ENCODE peak calls at places on chromosomes 11 and 22, in eight cellular contexts. One of them, this sample, is unnamed.

GRCh38 chr11:75474240-75474639 is 41.2 kb upstream of the KLHL35 start:
- DNase-seq in breast epithelium: no peak
- DNase-seq in stomach: no peak
- DNase-seq in H1: no peak
- DNase-seq in A549: no peak
- DNase-seq in lower leg skin: no peak
- DNase-seq in ovary: no peak
- DNase-seq in uterus: no peak
- DNase-seq in this sample: no peak

GRCh38 chr11:95494856-95495255 is 263.9 kb upstream of the SESN3 start:
- DNase-seq in breast epithelium: no peak
- DNase-seq in ovary: no peak
- DNase-seq in A549: no peak
- DNase-seq in stomach: no peak
- DNase-seq in H1: no peak
- DNase-seq in uterus: no peak
- DNase-seq in lower leg skin: no peak
- DNase-seq in this sample: no peak

GRCh38 chr11:72774499-72774898 is 19.3 kb downstream of the STARD10 start:
- DNase-seq in lower leg skin: no peak
- DNase-seq in H1: no peak
- DNase-seq in ovary: no peak
- DNase-seq in breast epithelium: no peak
- DNase-seq in A549: no peak
- DNase-seq in uterus: no peak
- DNase-seq in stomach: no peak
- DNase-seq in this sample: no peak

GRCh38 chr22:20406686-20407408 is 12.9 kb downstream of the ZNF74 start:
- DNase-seq in stomach: no peak
- DNase-seq in H1: no peak
- DNase-seq in ovary: no peak
- DNase-seq in uterus: no peak
- DNase-seq in breast epithelium: no peak
- DNase-seq in A549: no peak
- DNase-seq in lower leg skin: no peak
- DNase-seq in this sample: no peak

GRCh38 chr11:134480129-134480652 is 68.1 kb upstream of the B3GAT1 start:
- DNase-seq in A549: no peak
- DNase-seq in H1: no peak
- DNase-seq in ovary: no peak
- DNase-seq in uterus: no peak
- DNase-seq in lower leg skin: no peak
- DNase-seq in breast epithelium: no peak
- DNase-seq in stomach: no peak
- DNase-seq in this sample: no peak

GRCh38 chr22:40281717-40282116 is 64.6 kb upstream of the ADSL start:
- DNase-seq in A549: no peak
- DNase-seq in H1: no peak
- DNase-seq in uterus: no peak
- DNase-seq in lower leg skin: peak
- DNase-seq in breast epithelium: peak
- DNase-seq in stomach: no peak
- DNase-seq in ovary: no peak
- DNase-seq in this sample: no peak

GRCh38 chr11:70445091-70445490 is 46.8 kb downstream of the CTTN start:
- DNase-seq in breast epithelium: no peak
- DNase-seq in A549: no peak
- DNase-seq in H1: no peak
- DNase-seq in stomach: no peak
- DNase-seq in ovary: no peak
- DNase-seq in lower leg skin: no peak
- DNase-seq in uterus: no peak
- DNase-seq in this sample: no peak

GRCh38 chr22:30609260-30610185 is 2.5 kb downstream of the TCN2 start:
- DNase-seq in breast epithelium: no peak
- DNase-seq in lower leg skin: peak
- DNase-seq in uterus: peak
- DNase-seq in stomach: peak
- DNase-seq in ovary: peak
- DNase-seq in H1: no peak
- DNase-seq in A549: peak
- DNase-seq in this sample: peak

GRCh38 chr11:33635161-33635560 is 65.5 kb downstream of the C11orf91 start:
- DNase-seq in H1: no peak
- DNase-seq in stomach: no peak
- DNase-seq in A549: no peak
- DNase-seq in uterus: peak
- DNase-seq in breast epithelium: no peak
- DNase-seq in ovary: peak
- DNase-seq in lower leg skin: no peak
- DNase-seq in this sample: peak

GRCh38 chr22:41410311-41410751 is 28.6 kb downstream of the TEF start:
- DNase-seq in uterus: peak
- DNase-seq in H1: no peak
- DNase-seq in breast epithelium: peak
- DNase-seq in ovary: no peak
- DNase-seq in A549: no peak
- DNase-seq in stomach: peak
- DNase-seq in lower leg skin: no peak
- DNase-seq in this sample: no peak
- TF ChIP-seq POLR2A in uterus: no peak
- TF ChIP-seq POLR2A in H1: no peak
- TF ChIP-seq POLR2A in breast epithelium: no peak
- TF ChIP-seq POLR2A in ovary: no peak
- TF ChIP-seq POLR2A in A549: no peak
- TF ChIP-seq POLR2A in stomach: no peak
- TF ChIP-seq POLR2A in lower leg skin: no peak
- TF ChIP-seq POLR2A in this sample: no peak

GRCh38 chr11:112627588-112628045 is 333.6 kb upstream of the NCAM1 start:
- DNase-seq in H1: no peak
- DNase-seq in uterus: no peak
- DNase-seq in ovary: no peak
- DNase-seq in stomach: no peak
- DNase-seq in A549: no peak
- DNase-seq in breast epithelium: no peak
- DNase-seq in lower leg skin: no peak
- DNase-seq in this sample: no peak
- TF ChIP-seq POLR2A in H1: no peak
- TF ChIP-seq POLR2A in uterus: no peak
- TF ChIP-seq POLR2A in ovary: no peak
- TF ChIP-seq POLR2A in stomach: no peak
- TF ChIP-seq POLR2A in A549: no peak
- TF ChIP-seq POLR2A in breast epithelium: no peak
- TF ChIP-seq POLR2A in lower leg skin: no peak
- TF ChIP-seq POLR2A in this sample: no peak

GRCh38 chr11:117197006-117197405 is 2.2 kb upstream of the TAGLN start:
- DNase-seq in ovary: no peak
- DNase-seq in stomach: no peak
- DNase-seq in uterus: peak
- DNase-seq in H1: no peak
- DNase-seq in breast epithelium: no peak
- DNase-seq in lower leg skin: no peak
- DNase-seq in A549: no peak
- DNase-seq in this sample: no peak
- TF ChIP-seq POLR2A in ovary: no peak
- TF ChIP-seq POLR2A in stomach: no peak
- TF ChIP-seq POLR2A in uterus: no peak
- TF ChIP-seq POLR2A in H1: no peak
- TF ChIP-seq POLR2A in breast epithelium: no peak
- TF ChIP-seq POLR2A in lower leg skin: no peak
- TF ChIP-seq POLR2A in A549: no peak
- TF ChIP-seq POLR2A in this sample: no peak

GRCh38 chr11:113674397-113674685 is 31.8 kb downstream of the TMPRSS5 start:
- DNase-seq in stomach: no peak
- DNase-seq in H1: no peak
- DNase-seq in uterus: no peak
- DNase-seq in A549: no peak
- DNase-seq in lower leg skin: no peak
- DNase-seq in ovary: no peak
- DNase-seq in breast epithelium: no peak
- DNase-seq in this sample: no peak
- TF ChIP-seq POLR2A in stomach: no peak
- TF ChIP-seq POLR2A in H1: no peak
- TF ChIP-seq POLR2A in uterus: no peak
- TF ChIP-seq POLR2A in A549: no peak
- TF ChIP-seq POLR2A in lower leg skin: no peak
- TF ChIP-seq POLR2A in ovary: no peak
- TF ChIP-seq POLR2A in breast epithelium: no peak
- TF ChIP-seq POLR2A in this sample: no peak

GRCh38 chr11:506950-507726 is at the start of gene RNH1:
- DNase-seq in breast epithelium: peak
- DNase-seq in uterus: peak
- DNase-seq in ovary: peak
- DNase-seq in lower leg skin: peak
- DNase-seq in A549: peak
- DNase-seq in stomach: peak
- DNase-seq in H1: peak
- DNase-seq in this sample: peak
- TF ChIP-seq POLR2A in breast epithelium: no peak
- TF ChIP-seq POLR2A in uterus: no peak
- TF ChIP-seq POLR2A in ovary: peak
- TF ChIP-seq POLR2A in lower leg skin: peak
- TF ChIP-seq POLR2A in A549: peak
- TF ChIP-seq POLR2A in stomach: no peak
- TF ChIP-seq POLR2A in H1: no peak
- TF ChIP-seq POLR2A in this sample: peak

DNA sequence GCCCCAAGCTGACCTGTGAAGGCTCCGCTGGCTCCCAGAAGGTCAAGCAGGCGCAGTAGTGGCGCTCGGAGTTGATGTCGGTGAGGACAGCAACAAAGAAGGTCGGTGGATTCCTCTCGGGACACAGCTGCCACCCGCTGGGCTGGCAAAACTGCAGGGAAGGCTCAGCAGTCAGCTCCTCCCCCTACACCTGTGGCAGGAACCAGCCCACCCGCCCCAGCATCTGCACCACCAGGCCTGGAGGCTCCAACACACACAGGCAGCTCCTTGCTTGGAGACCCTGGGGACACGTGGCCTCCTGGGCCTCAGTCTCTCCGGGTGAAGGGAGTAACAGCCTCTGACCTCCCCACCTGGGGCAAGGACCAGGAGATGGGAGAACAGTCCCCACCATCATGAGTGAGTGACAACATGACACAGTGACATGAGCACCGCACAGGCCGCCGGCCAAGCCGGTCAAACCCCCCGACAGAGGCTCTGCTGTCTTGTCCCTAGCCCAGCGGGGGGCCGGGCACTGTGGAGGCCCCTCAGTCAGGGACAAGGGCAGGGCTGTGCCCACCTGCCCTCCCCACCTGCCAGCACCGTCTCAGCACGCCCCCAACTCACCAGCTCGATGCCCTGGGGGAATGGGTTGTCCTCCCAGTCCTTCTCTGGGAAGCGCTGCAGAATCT is 6.9 kb downstream of the SBF1 start:
- DNase-seq in stomach: no peak
- DNase-seq in ovary: no peak
- DNase-seq in lower leg skin: no peak
- DNase-seq in uterus: no peak
- DNase-seq in H1: no peak
- DNase-seq in breast epithelium: no peak
- DNase-seq in A549: no peak
- DNase-seq in this sample: no peak
- TF ChIP-seq POLR2A in stomach: no peak
- TF ChIP-seq POLR2A in ovary: no peak
- TF ChIP-seq POLR2A in lower leg skin: no peak
- TF ChIP-seq POLR2A in uterus: no peak
- TF ChIP-seq POLR2A in H1: no peak
- TF ChIP-seq POLR2A in breast epithelium: no peak
- TF ChIP-seq POLR2A in A549: no peak
- TF ChIP-seq POLR2A in this sample: no peak